ENCODE peak calls at places on chromosomes 6 and 20, in four cellular contexts. K is T1000, Q is HTR-8/SVneo, J is psoas muscle. V is an unnamed sample.

GRCh38 chr6:139473239-139473701 is 98.8 kb upstream of the CITED2 start:
- DNase-seq in K (no peak), Q (no peak), J (peak), V (peak)

GRCh38 chr20:37243076-37243936 is 18.3 kb downstream of the GHRH start:
- DNase-seq in K (no peak), Q (no peak), J (no peak), V (no peak)

GRCh38 chr20:10927011-10927583 is 253.3 kb upstream of the JAG1 start:
- DNase-seq in K (no peak), Q (no peak), J (no peak), V (no peak)

GRCh38 chr6:90429713-90430112 is 133.1 kb upstream of the BACH2 start:
- DNase-seq in K (no peak), Q (no peak), J (no peak), V (no peak)

GRCh38 chr20:9142809-9143208 is 73.9 kb downstream of the PLCB4 start:
- DNase-seq in K (no peak), Q (no peak), J (no peak), V (no peak)

GRCh38 chr6:132648356-132648755 is 10.6 kb downstream of the TAAR1 start:
- DNase-seq in K (no peak), Q (no peak), J (no peak), V (no peak)

GRCh38 chr6:137896647-137897046 is 29.6 kb downstream of the TNFAIP3 start:
- DNase-seq in K (no peak), Q (no peak), J (no peak), V (no peak)

GRCh38 chr6:148240463-148240845 is 102.2 kb upstream of the SASH1 start:
- DNase-seq in K (no peak), Q (no peak), J (peak), V (no peak)

GRCh38 chr20:9677224-9677623 is 161.7 kb downstream of the PAK5 start:
- DNase-seq in K (no peak), Q (no peak), J (no peak), V (no peak)